ENCODE peak calls at places on chromosome 18, in ten cellular contexts. Q is prostate gland, E is psoas muscle, R is endodermal cell, X is foreskin fibroblast, S is body of pancreas, B is fibroblast of mammary gland, L is AG04450, P is BJ, W is astrocyte of the spinal cord. M is an unnamed sample.

GRCh38 chr18:61606759-61607158 is 273.5 kb downstream of the CDH20 start:
- DNase-seq in P (peak; percentile 44), E (peak; percentile 85), S (peak; percentile 42), Q (peak; percentile 71), W (peak; percentile 85), L (peak; percentile 68), X (peak; percentile 95), B (peak; percentile 89), R (peak; percentile 93), M (peak; percentile 84)

GRCh38 chr18:71849407-71849806 is 694.7 kb downstream of the CBLN2 start:
- DNase-seq in P (no peak), W (no peak), S (no peak), R (peak; percentile 65), X (no peak), L (no peak), B (no peak), Q (no peak), E (peak; percentile 24), M (no peak)

GRCh38 chr18:22345733-22346132 is 72.0 kb downstream of the CTAGE1 start:
- DNase-seq in X (no peak), W (no peak), E (no peak), B (peak; percentile 36), R (no peak), P (no peak), L (no peak), S (no peak), Q (no peak), M (no peak)

GRCh38 chr18:56748698-56749268 is 97.6 kb downstream of the WDR7 start:
- DNase-seq in E (no peak), L (peak; percentile 15), B (peak; percentile 60), W (peak; percentile 51), R (no peak), S (no peak), Q (no peak), P (peak; percentile 5), X (peak; percentile 64), M (peak; percentile 20)

GRCh38 chr18:5983479-5983878 is 88.2 kb upstream of the TMEM200C start:
- DNase-seq in L (no peak), S (no peak), W (no peak), P (no peak), E (no peak), B (no peak), R (peak; percentile 10), Q (no peak), X (no peak), M (no peak)

GRCh38 chr18:28062446-28062845 is 114.5 kb downstream of the CDH2 start:
- DNase-seq in P (no peak), X (peak; percentile 36), Q (no peak), E (no peak), B (peak; percentile 16), S (no peak), L (no peak), W (no peak), R (no peak), M (no peak)

GRCh38 chr18:70380915-70381896 is 92.4 kb downstream of the SOCS6 start:
- DNase-seq in E (no peak), B (no peak), X (peak; percentile 59), S (peak; percentile 52), R (peak; percentile 73), P (no peak), L (no peak), W (no peak), Q (peak; percentile 36), M (no peak)

GRCh38 chr18:8797206-8797605 is 91.8 kb downstream of the MTCL1 start:
- DNase-seq in P (no peak), E (no peak), Q (no peak), R (peak; percentile 19), X (peak; percentile 40), B (peak; percentile 18), L (no peak), W (peak; percentile 44), S (peak; percentile 33), M (no peak)

GRCh38 chr18:24600076-24600654 is 139.7 kb downstream of the HRH4 start:
- DNase-seq in W (peak; percentile 57), R (no peak), B (peak; percentile 76), X (peak; percentile 74), S (peak; percentile 15), E (no peak), L (peak; percentile 10), Q (peak; percentile 12), P (peak; percentile 20), M (peak; percentile 43)

GRCh38 chr18:50877545-50878265 is 1.2 kb upstream of the ME2 start:
- DNase-seq in S (no peak), P (no peak), L (no peak), W (no peak), R (no peak), B (no peak), E (no peak), Q (no peak), X (no peak), M (no peak)

GRCh38 chr18:46575851-46576250 is 81.2 kb downstream of the LOXHD1 start:
- DNase-seq in W (no peak), E (no peak), B (no peak), X (no peak), Q (no peak), P (no peak), R (peak; percentile 26), S (no peak), L (no peak), M (no peak)

GRCh38 chr18:35502062-35502461 is 4.3 kb upstream of the INO80C start:
- DNase-seq in B (no peak), R (peak; percentile 27), P (no peak), X (no peak), W (no peak), S (no peak), Q (no peak), L (no peak), E (no peak), M (no peak)

GRCh38 chr18:5197032-5197434 is at the start of gene AKAIN1:
- DNase-seq in E (no peak), Q (no peak), W (peak; percentile 49), R (peak; percentile 89), P (no peak), X (peak; percentile 26), S (peak; percentile 29), L (no peak), B (peak; percentile 16), M (no peak)

DNA sequence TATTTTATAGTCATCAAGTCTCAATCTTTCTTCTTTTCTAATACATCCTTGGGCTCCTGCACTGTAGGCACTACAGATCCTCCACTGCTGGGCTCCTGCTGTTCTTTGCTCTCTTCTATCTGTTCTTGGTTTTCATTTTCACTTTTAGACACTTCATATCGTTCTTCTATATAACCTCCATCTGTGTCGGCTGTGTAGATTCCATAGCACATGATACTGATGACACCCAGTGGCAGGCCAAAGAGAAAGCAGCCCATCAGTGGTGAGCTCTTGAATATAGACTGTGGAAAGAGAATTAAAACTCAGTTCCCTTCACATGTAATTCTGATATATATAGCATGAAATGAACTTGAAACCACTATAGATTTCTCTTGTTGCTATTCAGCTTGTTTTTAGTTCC is 38.0 kb downstream of the TMX3 start:
- DNase-seq in X (peak; percentile 53), B (peak; percentile 27), L (no peak), E (no peak), R (no peak), Q (no peak), P (no peak), S (no peak), W (no peak), M (no peak)
- TF ChIP-seq CTCF in X (peak; percentile 49), B (peak; percentile 19), L (peak; percentile 50), E (no peak), R (peak; percentile 56), Q (no peak), P (peak; percentile 46), S (no peak), W (peak; percentile 18), M (peak; percentile 18)

DNA sequence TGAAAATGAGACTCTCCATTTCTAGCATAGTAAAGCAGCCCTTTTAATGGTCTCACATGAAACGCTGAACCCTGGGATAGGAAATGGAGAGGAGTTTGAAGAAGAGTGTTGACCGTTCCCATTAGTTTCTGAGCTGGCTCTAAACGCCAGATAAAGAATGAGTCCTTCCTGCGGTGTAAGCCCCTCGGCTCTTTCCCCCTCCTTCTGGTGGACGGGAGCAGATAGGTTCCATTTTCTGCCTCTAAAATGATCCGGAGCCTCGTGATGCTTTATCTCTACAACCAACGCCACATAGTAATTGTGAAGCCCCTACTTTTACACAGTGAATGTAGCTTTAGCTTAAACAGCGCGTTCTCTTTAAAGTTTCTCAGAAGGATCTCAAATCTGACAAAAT is 24.1 kb upstream of the ZNF516 start:
- DNase-seq in S (no peak), B (peak; percentile 41), W (peak; percentile 35), R (peak; percentile 65), E (no peak), X (peak; percentile 36), L (no peak), Q (no peak), P (no peak), M (no peak)
- H3K4me3 ChIP-seq in S (no peak overlapping the region), B (peak overlapping the region; percentile 42), W (peak overlapping the region; percentile 0), R (peak overlapping the region; percentile 75), E (peak overlapping the region; percentile 61), X (peak overlapping the region; percentile 40), L (no peak overlapping the region), Q (peak overlapping the region; percentile 9), P (no peak overlapping the region), M (no peak overlapping the region)

GRCh38 chr18:49094136-49094535 is 143.4 kb upstream of the SMAD7 start:
- DNase-seq in B (peak; percentile 87), R (no peak), X (peak; percentile 18), S (no peak), W (peak; percentile 77), Q (no peak), L (no peak), E (no peak), P (no peak), M (no peak)

GRCh38 chr18:49094979-49095632 is 144.3 kb upstream of the SMAD7 start:
- DNase-seq in E (no peak), Q (no peak), P (peak; percentile 66), R (no peak), L (peak; percentile 45), W (peak; percentile 80), X (peak; percentile 91), B (peak; percentile 94), S (no peak), M (peak; percentile 41)

GRCh38 chr18:49100226-49100968 is 149.6 kb upstream of the SMAD7 start:
- DNase-seq in W (peak; percentile 70), S (no peak), B (peak; percentile 37), E (no peak), P (no peak), R (no peak), L (no peak), Q (no peak), X (peak; percentile 17), M (no peak)

GRCh38 chr18:49098386-49098785 is 147.6 kb upstream of the SMAD7 start:
- DNase-seq in E (no peak), P (no peak), Q (no peak), R (no peak), L (no peak), X (peak; percentile 10), B (no peak), W (no peak), S (no peak), M (no peak)

GRCh38 chr18:49096021-49096420 is 145.3 kb upstream of the SMAD7 start:
- DNase-seq in S (no peak), W (no peak), Q (no peak), B (no peak), L (no peak), R (no peak), E (no peak), X (peak; percentile 23), P (no peak), M (no peak)
- TF ChIP-seq CTCF in S (no peak), W (no peak), Q (no peak), B (no peak), L (no peak), R (no peak), E (no peak), X (no peak), P (no peak), M (no peak)

DNA sequence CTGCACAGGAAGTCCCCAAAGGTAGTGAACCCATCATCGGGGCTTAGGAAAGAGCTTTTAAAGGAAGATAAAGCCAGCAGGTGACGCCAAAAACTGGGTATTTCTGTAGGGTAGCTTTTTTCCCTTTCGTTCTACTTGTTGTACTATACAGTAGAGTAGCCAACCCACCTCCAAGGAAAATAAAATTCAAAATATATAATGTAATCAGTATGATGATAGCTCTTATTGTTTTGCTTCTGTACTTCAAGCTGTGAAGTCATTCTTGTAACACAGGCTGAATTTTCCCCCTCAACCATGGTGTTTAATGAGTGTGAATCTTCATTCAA is 112.1 kb downstream of the FAM210A start:
- DNase-seq in P (no peak), B (no peak), S (no peak), L (no peak), E (no peak), Q (no peak), R (no peak), X (no peak), W (no peak), M (no peak)
- H3K4me3 ChIP-seq in P (no peak overlapping the region), B (no peak overlapping the region), S (no peak overlapping the region), L (no peak overlapping the region), E (no peak overlapping the region), Q (no peak overlapping the region), R (no peak overlapping the region), X (no peak overlapping the region), W (no peak overlapping the region), M (no peak overlapping the region)

M was measured in HFF-Myc.